ENCODE peak calls at places on chromosomes 5 and 9, in eight cellular contexts. One of them, this sample, is unnamed.

GRCh38 chr5:103211858-103212500 is 46.6 kb upstream of the MACIR start:
- DNase-seq in ovary: no peak
- DNase-seq in heart left ventricle: no peak
- DNase-seq in spleen: no peak
- DNase-seq in prostate gland: no peak
- DNase-seq in IMR-90: no peak
- DNase-seq in upper lobe of left lung: no peak
- DNase-seq in stomach: no peak
- DNase-seq in this sample: no peak

GRCh38 chr5:76104027-76104426 is 20.8 kb downstream of the SV2C start:
- DNase-seq in ovary: peak; percentile 16
- DNase-seq in heart left ventricle: no peak
- DNase-seq in spleen: no peak
- DNase-seq in prostate gland: no peak
- DNase-seq in IMR-90: peak; percentile 19
- DNase-seq in upper lobe of left lung: no peak
- DNase-seq in stomach: peak; percentile 44
- DNase-seq in this sample: no peak

GRCh38 chr5:147803941-147804717 is 21.6 kb upstream of the JAKMIP2 start:
- DNase-seq in ovary: no peak
- DNase-seq in heart left ventricle: no peak
- DNase-seq in spleen: no peak
- DNase-seq in prostate gland: no peak
- DNase-seq in IMR-90: no peak
- DNase-seq in upper lobe of left lung: no peak
- DNase-seq in stomach: no peak
- DNase-seq in this sample: no peak

GRCh38 chr5:91146221-91146620 is 236.9 kb downstream of the ARRDC3 start:
- DNase-seq in ovary: no peak
- DNase-seq in heart left ventricle: no peak
- DNase-seq in spleen: no peak
- DNase-seq in prostate gland: no peak
- DNase-seq in IMR-90: peak; percentile 32
- DNase-seq in upper lobe of left lung: peak; percentile 40
- DNase-seq in stomach: no peak
- DNase-seq in this sample: no peak

GRCh38 chr5:73188764-73189521 is 15.9 kb downstream of the TMEM174 start:
- DNase-seq in ovary: no peak
- DNase-seq in heart left ventricle: no peak
- DNase-seq in spleen: no peak
- DNase-seq in prostate gland: no peak
- DNase-seq in IMR-90: peak; percentile 66
- DNase-seq in upper lobe of left lung: no peak
- DNase-seq in stomach: no peak
- DNase-seq in this sample: no peak

GRCh38 chr9:93062364-93062763 is 3.9 kb downstream of the SUSD3 start:
- DNase-seq in ovary: no peak
- DNase-seq in heart left ventricle: no peak
- DNase-seq in spleen: no peak
- DNase-seq in prostate gland: no peak
- DNase-seq in IMR-90: no peak
- DNase-seq in upper lobe of left lung: no peak
- DNase-seq in stomach: no peak
- DNase-seq in this sample: no peak

GRCh38 chr5:14029185-14029584 is 84.7 kb upstream of the DNAH5 start:
- DNase-seq in ovary: no peak
- DNase-seq in heart left ventricle: no peak
- DNase-seq in spleen: no peak
- DNase-seq in prostate gland: no peak
- DNase-seq in IMR-90: no peak
- DNase-seq in upper lobe of left lung: no peak
- DNase-seq in stomach: no peak
- DNase-seq in this sample: no peak

GRCh38 chr9:133023117-133023890 is 7.5 kb upstream of the GTF3C5 start:
- DNase-seq in ovary: no peak
- DNase-seq in heart left ventricle: no peak
- DNase-seq in spleen: no peak
- DNase-seq in prostate gland: no peak
- DNase-seq in IMR-90: no peak
- DNase-seq in upper lobe of left lung: peak; percentile 29
- DNase-seq in stomach: peak; percentile 36
- DNase-seq in this sample: no peak

GRCh38 chr5:93532370-93532769 is 48.6 kb downstream of the NR2F1-AS1 start:
- DNase-seq in ovary: peak; percentile 90
- DNase-seq in heart left ventricle: peak; percentile 74
- DNase-seq in spleen: no peak
- DNase-seq in prostate gland: peak; percentile 26
- DNase-seq in IMR-90: peak; percentile 94
- DNase-seq in upper lobe of left lung: peak; percentile 31
- DNase-seq in stomach: peak; percentile 50
- DNase-seq in this sample: no peak

GRCh38 chr5:43638556-43638955 is 35.6 kb downstream of the NNT start:
- DNase-seq in ovary: no peak
- DNase-seq in heart left ventricle: no peak
- DNase-seq in spleen: no peak
- DNase-seq in prostate gland: no peak
- DNase-seq in IMR-90: peak; percentile 43
- DNase-seq in upper lobe of left lung: no peak
- DNase-seq in stomach: no peak
- DNase-seq in this sample: no peak

GRCh38 chr5:76426391-76426802 is 23.3 kb downstream of the IQGAP2 start:
- DNase-seq in ovary: no peak
- DNase-seq in heart left ventricle: no peak
- DNase-seq in spleen: no peak
- DNase-seq in prostate gland: no peak
- DNase-seq in IMR-90: no peak
- DNase-seq in upper lobe of left lung: no peak
- DNase-seq in stomach: no peak
- DNase-seq in this sample: no peak

GRCh38 chr5:96714951-96715451 is 52.8 kb downstream of the CAST start:
- DNase-seq in ovary: no peak
- DNase-seq in heart left ventricle: peak; percentile 65
- DNase-seq in spleen: no peak
- DNase-seq in prostate gland: peak; percentile 58
- DNase-seq in IMR-90: peak; percentile 91
- DNase-seq in upper lobe of left lung: peak; percentile 84
- DNase-seq in stomach: peak; percentile 63
- DNase-seq in this sample: no peak

GRCh38 chr5:163567811-163568210 is 62.4 kb downstream of the MAT2B start:
- DNase-seq in ovary: no peak
- DNase-seq in heart left ventricle: no peak
- DNase-seq in spleen: no peak
- DNase-seq in prostate gland: no peak
- DNase-seq in IMR-90: no peak
- DNase-seq in upper lobe of left lung: no peak
- DNase-seq in stomach: no peak
- DNase-seq in this sample: no peak

GRCh38 chr5:163565931-163566608 is 60.7 kb downstream of the MAT2B start:
- DNase-seq in ovary: no peak
- DNase-seq in heart left ventricle: no peak
- DNase-seq in spleen: peak; percentile 79
- DNase-seq in prostate gland: peak; percentile 15
- DNase-seq in IMR-90: peak; percentile 36
- DNase-seq in upper lobe of left lung: peak; percentile 21
- DNase-seq in stomach: peak; percentile 33
- DNase-seq in this sample: peak; percentile 7

GRCh38 chr5:163565492-163565891 is 60.1 kb downstream of the MAT2B start:
- DNase-seq in ovary: no peak
- DNase-seq in heart left ventricle: no peak
- DNase-seq in spleen: no peak
- DNase-seq in prostate gland: no peak
- DNase-seq in IMR-90: no peak
- DNase-seq in upper lobe of left lung: no peak
- DNase-seq in stomach: no peak
- DNase-seq in this sample: no peak

GRCh38 chr5:163564321-163564924 is 59.0 kb downstream of the MAT2B start:
- DNase-seq in ovary: peak; percentile 60
- DNase-seq in heart left ventricle: no peak
- DNase-seq in spleen: no peak
- DNase-seq in prostate gland: peak; percentile 52
- DNase-seq in IMR-90: peak; percentile 69
- DNase-seq in upper lobe of left lung: peak; percentile 24
- DNase-seq in stomach: peak; percentile 62
- DNase-seq in this sample: no peak

GRCh38 chr5:163566678-163567077 is 61.3 kb downstream of the MAT2B start:
- DNase-seq in ovary: no peak
- DNase-seq in heart left ventricle: no peak
- DNase-seq in spleen: no peak
- DNase-seq in prostate gland: no peak
- DNase-seq in IMR-90: no peak
- DNase-seq in upper lobe of left lung: no peak
- DNase-seq in stomach: no peak
- DNase-seq in this sample: no peak
- TF ChIP-seq POLR2A in ovary: no peak
- TF ChIP-seq POLR2A in heart left ventricle: no peak
- TF ChIP-seq POLR2A in spleen: no peak
- TF ChIP-seq POLR2A in prostate gland: no peak
- TF ChIP-seq POLR2A in IMR-90: no peak
- TF ChIP-seq POLR2A in upper lobe of left lung: no peak
- TF ChIP-seq POLR2A in stomach: no peak
- TF ChIP-seq POLR2A in this sample: no peak

GRCh38 chr9:128245293-128246151 is 30.3 kb downstream of the GOLGA2 start:
- DNase-seq in ovary: peak; percentile 54
- DNase-seq in heart left ventricle: peak; percentile 66
- DNase-seq in spleen: no peak
- DNase-seq in prostate gland: no peak
- DNase-seq in IMR-90: peak; percentile 81
- DNase-seq in upper lobe of left lung: no peak
- DNase-seq in stomach: no peak
- DNase-seq in this sample: no peak
- TF ChIP-seq POLR2A in ovary: no peak
- TF ChIP-seq POLR2A in heart left ventricle: no peak
- TF ChIP-seq POLR2A in spleen: no peak
- TF ChIP-seq POLR2A in prostate gland: no peak
- TF ChIP-seq POLR2A in IMR-90: no peak
- TF ChIP-seq POLR2A in upper lobe of left lung: no peak
- TF ChIP-seq POLR2A in stomach: no peak
- TF ChIP-seq POLR2A in this sample: no peak

GRCh38 chr5:144206136-144206535 is 35.5 kb downstream of the KCTD16 start:
- DNase-seq in ovary: no peak
- DNase-seq in heart left ventricle: no peak
- DNase-seq in spleen: no peak
- DNase-seq in prostate gland: no peak
- DNase-seq in IMR-90: peak; percentile 51
- DNase-seq in upper lobe of left lung: no peak
- DNase-seq in stomach: no peak
- DNase-seq in this sample: no peak

GRCh38 chr5:144202725-144203124 is 32.1 kb downstream of the KCTD16 start:
- DNase-seq in ovary: no peak
- DNase-seq in heart left ventricle: no peak
- DNase-seq in spleen: no peak
- DNase-seq in prostate gland: no peak
- DNase-seq in IMR-90: no peak
- DNase-seq in upper lobe of left lung: no peak
- DNase-seq in stomach: no peak
- DNase-seq in this sample: no peak

GRCh38 chr5:144203750-144204596 is 33.3 kb downstream of the KCTD16 start:
- DNase-seq in ovary: no peak
- DNase-seq in heart left ventricle: no peak
- DNase-seq in spleen: no peak
- DNase-seq in prostate gland: peak; percentile 30
- DNase-seq in IMR-90: peak; percentile 82
- DNase-seq in upper lobe of left lung: peak; percentile 23
- DNase-seq in stomach: peak; percentile 42
- DNase-seq in this sample: no peak

GRCh38 chr5:144207875-144208444 is 37.3 kb downstream of the KCTD16 start:
- DNase-seq in ovary: no peak
- DNase-seq in heart left ventricle: no peak
- DNase-seq in spleen: no peak
- DNase-seq in prostate gland: no peak
- DNase-seq in IMR-90: no peak
- DNase-seq in upper lobe of left lung: no peak
- DNase-seq in stomach: no peak
- DNase-seq in this sample: no peak

GRCh38 chr5:144205141-144205551 is 34.5 kb downstream of the KCTD16 start:
- DNase-seq in ovary: peak; percentile 8
- DNase-seq in heart left ventricle: no peak
- DNase-seq in spleen: no peak
- DNase-seq in prostate gland: no peak
- DNase-seq in IMR-90: peak; percentile 50
- DNase-seq in upper lobe of left lung: no peak
- DNase-seq in stomach: no peak
- DNase-seq in this sample: no peak
- TF ChIP-seq POLR2A in ovary: no peak
- TF ChIP-seq POLR2A in heart left ventricle: no peak
- TF ChIP-seq POLR2A in spleen: no peak
- TF ChIP-seq POLR2A in prostate gland: no peak
- TF ChIP-seq POLR2A in IMR-90: no peak
- TF ChIP-seq POLR2A in upper lobe of left lung: no peak
- TF ChIP-seq POLR2A in stomach: no peak
- TF ChIP-seq POLR2A in this sample: no peak

GRCh38 chr9:6078382-6079105 is 63.1 kb upstream of the RANBP6 start:
- DNase-seq in ovary: no peak
- DNase-seq in heart left ventricle: no peak
- DNase-seq in spleen: no peak
- DNase-seq in prostate gland: no peak
- DNase-seq in IMR-90: no peak
- DNase-seq in upper lobe of left lung: no peak
- DNase-seq in stomach: no peak
- DNase-seq in this sample: no peak

GRCh38 chr9:6076856-6077255 is 61.4 kb upstream of the RANBP6 start:
- DNase-seq in ovary: no peak
- DNase-seq in heart left ventricle: no peak
- DNase-seq in spleen: no peak
- DNase-seq in prostate gland: no peak
- DNase-seq in IMR-90: peak; percentile 46
- DNase-seq in upper lobe of left lung: no peak
- DNase-seq in stomach: no peak
- DNase-seq in this sample: no peak

GRCh38 chr9:6086006-6086655 is 70.7 kb upstream of the RANBP6 start:
- DNase-seq in ovary: no peak
- DNase-seq in heart left ventricle: no peak
- DNase-seq in spleen: no peak
- DNase-seq in prostate gland: no peak
- DNase-seq in IMR-90: no peak
- DNase-seq in upper lobe of left lung: no peak
- DNase-seq in stomach: no peak
- DNase-seq in this sample: no peak

GRCh38 chr9:6079386-6079785 is 64.0 kb upstream of the RANBP6 start:
- DNase-seq in ovary: no peak
- DNase-seq in heart left ventricle: no peak
- DNase-seq in spleen: no peak
- DNase-seq in prostate gland: no peak
- DNase-seq in IMR-90: no peak
- DNase-seq in upper lobe of left lung: no peak
- DNase-seq in stomach: no peak
- DNase-seq in this sample: no peak

GRCh38 chr9:6080154-6080716 is 64.8 kb upstream of the RANBP6 start:
- DNase-seq in ovary: peak; percentile 85
- DNase-seq in heart left ventricle: peak; percentile 88
- DNase-seq in spleen: peak; percentile 92
- DNase-seq in prostate gland: peak; percentile 84
- DNase-seq in IMR-90: peak; percentile 82
- DNase-seq in upper lobe of left lung: peak; percentile 91
- DNase-seq in stomach: peak; percentile 86
- DNase-seq in this sample: peak; percentile 42
- TF ChIP-seq POLR2A in ovary: no peak
- TF ChIP-seq POLR2A in heart left ventricle: no peak
- TF ChIP-seq POLR2A in spleen: no peak
- TF ChIP-seq POLR2A in prostate gland: peak; percentile 13
- TF ChIP-seq POLR2A in IMR-90: no peak
- TF ChIP-seq POLR2A in upper lobe of left lung: no peak
- TF ChIP-seq POLR2A in stomach: no peak
- TF ChIP-seq POLR2A in this sample: no peak

This sample was measured in GM12892.